ENCODE peak calls at places on chromosomes 1 and 21, in five cellular contexts. One of them, this sample, is unnamed.

GRCh38 chr1:199122532-199123311 is 483.9 kb downstream of the PTPRC start:
- DNase-seq in HCT116: no peak
- DNase-seq in H1: no peak
- DNase-seq in A549: no peak
- DNase-seq in SK-N-SH: no peak
- DNase-seq in this sample: no peak

GRCh38 chr1:181062800-181063428 is 25.6 kb upstream of the IER5 start:
- DNase-seq in HCT116: no peak
- DNase-seq in A549: no peak
- DNase-seq in SK-N-SH: no peak
- DNase-seq in H1: no peak
- DNase-seq in this sample: peak

GRCh38 chr1:22696610-22697009 is 14.0 kb upstream of the EPHB2 start:
- DNase-seq in H1: no peak
- DNase-seq in HCT116: no peak
- DNase-seq in SK-N-SH: no peak
- DNase-seq in A549: no peak
- DNase-seq in this sample: no peak

GRCh38 chr1:231284441-231284840 is 43.4 kb downstream of the GNPAT start:
- DNase-seq in HCT116: no peak
- DNase-seq in SK-N-SH: no peak
- DNase-seq in A549: no peak
- DNase-seq in H1: no peak
- DNase-seq in this sample: no peak

GRCh38 chr1:156126701-156127534 is 12.4 kb downstream of the LMNA start:
- DNase-seq in HCT116: peak
- DNase-seq in H1: no peak
- DNase-seq in SK-N-SH: no peak
- DNase-seq in A549: no peak
- DNase-seq in this sample: peak

GRCh38 chr1:114189398-114189797 is 35.7 kb upstream of the SYT6 start:
- DNase-seq in A549: no peak
- DNase-seq in SK-N-SH: no peak
- DNase-seq in H1: no peak
- DNase-seq in HCT116: no peak
- DNase-seq in this sample: no peak

GRCh38 chr21:31410763-31411278 is 66.8 kb upstream of the TIAM1 start:
- DNase-seq in H1: no peak
- DNase-seq in HCT116: no peak
- DNase-seq in A549: no peak
- DNase-seq in SK-N-SH: no peak
- DNase-seq in this sample: no peak

GRCh38 chr1:160550572-160551034 is 27.5 kb upstream of the SLAMF6 start:
- DNase-seq in H1: peak
- DNase-seq in HCT116: no peak
- DNase-seq in SK-N-SH: no peak
- DNase-seq in A549: no peak
- DNase-seq in this sample: peak

GRCh38 chr1:109944541-109944940 is 33.9 kb downstream of the CSF1 start:
- DNase-seq in HCT116: no peak
- DNase-seq in H1: no peak
- DNase-seq in A549: no peak
- DNase-seq in SK-N-SH: no peak
- DNase-seq in this sample: no peak

GRCh38 chr1:162270016-162270415 is 106.6 kb downstream of the SPATA46 start:
- DNase-seq in HCT116: no peak
- DNase-seq in SK-N-SH: no peak
- DNase-seq in H1: no peak
- DNase-seq in A549: no peak
- DNase-seq in this sample: no peak

GRCh38 chr1:183609313-183609712 is 19.1 kb upstream of the NCF2 start:
- DNase-seq in HCT116: no peak
- DNase-seq in SK-N-SH: peak
- DNase-seq in A549: peak
- DNase-seq in H1: no peak
- DNase-seq in this sample: peak

GRCh38 chr1:1308756-1309524 is 543 bp downstream of the PUSL1 start:
- DNase-seq in HCT116: no peak
- DNase-seq in A549: no peak
- DNase-seq in H1: peak
- DNase-seq in SK-N-SH: peak
- DNase-seq in this sample: peak

GRCh38 chr1:3702990-3703728 is 49.1 kb upstream of the CCDC27 start:
- DNase-seq in HCT116: no peak
- DNase-seq in A549: no peak
- DNase-seq in H1: no peak
- DNase-seq in SK-N-SH: peak
- DNase-seq in this sample: no peak

GRCh38 chr1:23660671-23661070 is 30.9 kb upstream of the RPL11 start:
- DNase-seq in A549: no peak
- DNase-seq in H1: no peak
- DNase-seq in HCT116: no peak
- DNase-seq in SK-N-SH: no peak
- DNase-seq in this sample: no peak

GRCh38 chr1:167612583-167612982 is 17.4 kb upstream of the RCSD1 start:
- DNase-seq in SK-N-SH: no peak
- DNase-seq in H1: no peak
- DNase-seq in HCT116: no peak
- DNase-seq in A549: no peak
- DNase-seq in this sample: peak
- TF ChIP-seq MAX in SK-N-SH: no peak
- TF ChIP-seq MAX in H1: no peak
- TF ChIP-seq MAX in HCT116: no peak
- TF ChIP-seq MAX in A549: no peak
- TF ChIP-seq MAX in this sample: no peak

GRCh38 chr1:220770245-220770913 is 16.3 kb upstream of the MTARC1 start:
- DNase-seq in A549: no peak
- DNase-seq in SK-N-SH: no peak
- DNase-seq in H1: no peak
- DNase-seq in HCT116: no peak
- DNase-seq in this sample: peak

GRCh38 chr1:220769205-220769604 is 17.5 kb upstream of the MTARC1 start:
- DNase-seq in A549: no peak
- DNase-seq in H1: no peak
- DNase-seq in SK-N-SH: no peak
- DNase-seq in HCT116: no peak
- DNase-seq in this sample: no peak

GRCh38 chr1:220768127-220768601 is 18.5 kb upstream of the MTARC1 start:
- DNase-seq in SK-N-SH: no peak
- DNase-seq in HCT116: no peak
- DNase-seq in H1: no peak
- DNase-seq in A549: no peak
- DNase-seq in this sample: peak

GRCh38 chr1:220764757-220765156 is 16.6 kb downstream of the MTARC2 start:
- DNase-seq in SK-N-SH: no peak
- DNase-seq in A549: no peak
- DNase-seq in HCT116: no peak
- DNase-seq in H1: no peak
- DNase-seq in this sample: no peak

DNA sequence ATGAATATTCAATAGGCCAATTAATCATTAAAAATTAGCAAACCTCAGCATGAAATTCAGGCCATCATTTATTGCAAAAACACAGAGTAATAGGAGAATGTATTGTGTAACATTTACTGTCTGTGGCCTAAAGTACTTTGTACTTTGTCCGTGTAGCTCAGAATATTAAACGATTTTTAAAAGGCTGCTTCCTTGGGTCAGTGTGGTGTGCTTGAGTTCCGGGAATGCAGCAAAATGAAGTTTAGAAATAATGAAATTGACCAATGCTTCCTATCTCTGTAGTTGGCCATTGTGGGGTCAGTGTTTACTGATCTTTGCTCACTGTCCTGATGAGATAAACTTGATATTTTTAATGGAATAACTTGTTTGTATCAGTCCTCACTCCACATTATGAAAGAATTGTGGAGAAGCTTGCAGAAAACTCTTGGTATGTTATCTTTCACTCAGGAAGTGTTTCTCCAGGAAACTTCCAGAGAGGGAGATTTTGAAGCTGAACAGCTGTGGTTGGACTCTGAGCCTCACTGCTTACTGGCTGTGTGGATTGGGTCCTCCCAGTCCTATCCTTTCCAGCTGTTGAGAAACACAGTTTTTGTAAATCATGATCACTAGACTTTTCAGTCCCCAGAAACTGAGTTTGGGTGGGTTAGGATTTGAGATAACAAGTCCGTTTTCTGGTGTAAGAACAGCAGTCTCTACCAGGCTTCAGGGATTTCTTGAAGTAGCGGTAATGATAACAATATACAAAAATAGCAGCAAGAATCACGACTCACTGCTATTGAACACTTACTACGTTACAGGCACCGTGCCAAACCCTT is 19.2 kb upstream of the MTARC1 start:
- DNase-seq in H1: no peak
- DNase-seq in SK-N-SH: no peak
- DNase-seq in HCT116: no peak
- DNase-seq in A549: no peak
- DNase-seq in this sample: peak
- H3K4me3 ChIP-seq in H1: no peak
- H3K4me3 ChIP-seq in SK-N-SH: no peak
- H3K4me3 ChIP-seq in HCT116: no peak
- H3K4me3 ChIP-seq in A549: no peak
- H3K4me3 ChIP-seq in this sample: no peak

GRCh38 chr1:28359592-28360239 is 9.8 kb upstream of the PHACTR4 start:
- DNase-seq in A549: peak
- DNase-seq in HCT116: no peak
- DNase-seq in SK-N-SH: peak
- DNase-seq in H1: peak
- DNase-seq in this sample: peak

GRCh38 chr1:28358701-28359100 is 10.8 kb upstream of the PHACTR4 start:
- DNase-seq in H1: no peak
- DNase-seq in HCT116: no peak
- DNase-seq in SK-N-SH: no peak
- DNase-seq in A549: no peak
- DNase-seq in this sample: no peak

GRCh38 chr1:28354121-28354520 is 15.4 kb upstream of the PHACTR4 start:
- DNase-seq in H1: no peak
- DNase-seq in HCT116: no peak
- DNase-seq in A549: no peak
- DNase-seq in SK-N-SH: no peak
- DNase-seq in this sample: no peak
- TF ChIP-seq MAX in H1: no peak
- TF ChIP-seq MAX in HCT116: no peak
- TF ChIP-seq MAX in A549: no peak
- TF ChIP-seq MAX in SK-N-SH: no peak
- TF ChIP-seq MAX in this sample: no peak

GRCh38 chr21:33230518-33231324 is 983 bp downstream of the IFNAR2 start:
- DNase-seq in SK-N-SH: peak
- DNase-seq in A549: peak
- DNase-seq in H1: no peak
- DNase-seq in HCT116: no peak
- DNase-seq in this sample: peak

GRCh38 chr21:33229776-33230517 is at the start of gene IFNAR2:
- DNase-seq in SK-N-SH: peak
- DNase-seq in HCT116: peak
- DNase-seq in H1: peak
- DNase-seq in A549: peak
- DNase-seq in this sample: peak

GRCh38 chr21:33228455-33228854 is 1.3 kb upstream of the IFNAR2 start:
- DNase-seq in H1: no peak
- DNase-seq in HCT116: no peak
- DNase-seq in SK-N-SH: no peak
- DNase-seq in A549: no peak
- DNase-seq in this sample: no peak

GRCh38 chr21:33231526-33231925 is 1.8 kb downstream of the IFNAR2 start:
- DNase-seq in A549: no peak
- DNase-seq in SK-N-SH: no peak
- DNase-seq in HCT116: no peak
- DNase-seq in H1: no peak
- DNase-seq in this sample: no peak

DNA sequence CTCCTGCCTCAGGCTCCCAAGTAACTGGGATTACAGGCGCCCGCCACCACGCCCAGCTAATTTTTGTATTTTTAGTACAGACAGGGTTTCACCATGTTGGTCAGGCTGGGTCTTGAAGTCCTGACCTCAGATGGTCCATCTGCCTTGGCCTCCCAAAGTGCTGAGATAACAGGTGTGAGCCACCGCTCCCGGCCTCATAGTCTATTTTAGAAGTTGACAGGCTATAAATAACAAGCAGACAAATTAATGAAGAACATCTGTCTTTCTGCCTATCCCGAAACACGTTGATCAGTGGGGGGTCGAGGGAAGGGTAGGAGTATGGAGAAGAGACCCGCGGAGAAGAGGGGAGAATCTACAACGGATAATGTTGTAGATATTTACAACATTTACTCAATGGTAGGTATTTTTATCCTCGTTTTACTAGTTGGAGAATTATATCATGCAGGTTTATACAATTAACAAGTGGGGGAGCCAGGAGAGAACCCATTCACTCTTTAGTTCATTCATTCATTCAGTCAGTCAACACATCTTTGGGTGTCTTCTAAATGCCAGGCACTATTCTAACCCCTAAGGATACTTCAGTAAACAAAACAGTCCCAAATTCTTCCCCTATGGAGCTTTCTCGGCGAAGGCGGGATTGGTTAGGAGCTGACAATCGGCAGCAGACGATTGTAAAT is 501 bp upstream of the IFNAR2 start:
- DNase-seq in SK-N-SH: peak
- DNase-seq in A549: no peak
- DNase-seq in HCT116: no peak
- DNase-seq in H1: no peak
- DNase-seq in this sample: no peak
- H3K4me3 ChIP-seq in SK-N-SH: peak
- H3K4me3 ChIP-seq in A549: peak
- H3K4me3 ChIP-seq in HCT116: peak
- H3K4me3 ChIP-seq in H1: peak
- H3K4me3 ChIP-seq in this sample: peak

DNA sequence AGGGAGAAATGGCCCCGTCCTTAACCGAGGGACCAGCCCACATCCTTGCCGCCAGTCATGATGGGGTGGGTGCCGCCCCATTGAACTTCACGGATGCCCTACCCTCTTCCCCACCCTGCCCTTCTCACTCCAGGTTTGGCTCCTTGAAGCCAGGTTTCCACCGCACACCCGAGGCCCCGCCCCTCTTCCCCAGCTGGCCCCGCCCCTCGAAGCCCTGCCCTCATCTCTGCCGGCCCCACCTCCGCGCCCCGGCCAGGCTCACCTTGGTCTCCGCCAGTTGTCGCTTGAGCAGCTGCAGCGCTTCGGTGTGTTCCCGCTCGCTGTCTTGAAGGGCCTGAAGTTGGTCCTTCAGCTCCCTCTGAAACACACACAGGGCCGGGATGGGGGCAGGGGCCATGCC is 16.6 kb downstream of the TRIM62 start:
- DNase-seq in H1: peak
- DNase-seq in SK-N-SH: no peak
- DNase-seq in HCT116: no peak
- DNase-seq in A549: no peak
- DNase-seq in this sample: no peak
- TF ChIP-seq MAX in H1: no peak
- TF ChIP-seq MAX in SK-N-SH: no peak
- TF ChIP-seq MAX in HCT116: no peak
- TF ChIP-seq MAX in A549: no peak
- TF ChIP-seq MAX in this sample: no peak

DNA sequence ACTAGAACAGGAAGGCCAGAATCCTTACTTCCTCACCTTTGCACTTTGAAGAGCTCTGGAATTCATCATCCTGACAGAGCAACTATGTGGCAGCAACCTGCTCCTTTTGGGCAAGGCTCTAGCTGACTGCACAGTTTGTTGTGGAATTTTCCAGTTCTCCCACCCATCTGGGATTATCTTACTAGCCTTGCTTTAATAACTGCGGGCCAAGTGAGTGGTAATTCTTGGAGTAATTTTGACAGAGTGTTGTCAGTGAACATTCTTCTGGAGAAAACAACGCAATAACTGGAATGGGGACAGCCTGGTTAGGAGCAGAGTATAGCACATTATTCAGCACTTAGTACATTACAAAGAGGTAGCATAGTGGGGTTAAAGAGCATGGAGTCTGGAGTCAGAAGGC is 75.3 kb downstream of the NTMT2 start:
- DNase-seq in A549: no peak
- DNase-seq in H1: no peak
- DNase-seq in SK-N-SH: no peak
- DNase-seq in HCT116: no peak
- DNase-seq in this sample: no peak
- H3K4me3 ChIP-seq in A549: no peak
- H3K4me3 ChIP-seq in H1: no peak
- H3K4me3 ChIP-seq in SK-N-SH: no peak
- H3K4me3 ChIP-seq in HCT116: no peak
- H3K4me3 ChIP-seq in this sample: no peak

This sample was measured in NB4.